ENCODE peak calls at places on chromosomes 2 and 18, in nine cellular contexts. C is T-helper 22 cell; D is activated CD4-positive, CD25-positive, alpha-beta regulatory T cell; M is activated naive CD4-positive, alpha-beta T cell treated with anti-CD3 and anti-CD28 coated beads, Interleukin-2, amount 10 ng/mL, durations not matched to agents 7 days and 5 days; W is caudate nucleus; Z is A549; L is stimulated activated CD4-positive, alpha-beta T cell treated with anti-CD3 and anti-CD28 coated beads, Interleukin-12 subunit alpha, Interleukin-12 subunit beta, amount 100 ng/mL, for 4 hours; I is AG04450; T is T-helper 1 cell. R is an unnamed sample.

GRCh38 chr2:118638453-118638852 is 209.0 kb downstream of the EN1 start:
- DNase-seq in C (no peak), D (no peak), M (no peak), W (no peak), Z (no peak), L (no peak), I (no peak), T (no peak), R (no peak)

GRCh38 chr2:101473581-101473910 is 1.4 kb downstream of the RFX8 start:
- DNase-seq in C (no peak), D (no peak), M (no peak), W (no peak), Z (no peak), L (no peak), I (no peak), T (no peak), R (no peak)

GRCh38 chr2:5991305-5991968 is 299.3 kb downstream of the SOX11 start:
- DNase-seq in C (no peak), D (no peak), M (no peak), W (no peak), Z (no peak), L (no peak), I (no peak), T (no peak), R (no peak)

GRCh38 chr2:150125188-150125587 is 362.3 kb downstream of the RND3 start:
- DNase-seq in C (no peak), D (no peak), M (no peak), W (no peak), Z (no peak), L (no peak), I (no peak), T (no peak), R (no peak)

GRCh38 chr2:161131074-161131680 is 29.1 kb upstream of the TANK start:
- DNase-seq in C (no peak), D (no peak), M (no peak), W (no peak), Z (no peak), L (no peak), I (no peak), T (no peak), R (no peak)

GRCh38 chr2:209636066-209636465 is 135.6 kb upstream of the UNC80 start:
- DNase-seq in C (no peak), D (no peak), M (no peak), W (no peak), Z (no peak), L (no peak), I (no peak), T (no peak), R (no peak)

GRCh38 chr2:63465633-63466032 is 122.6 kb downstream of the WDPCP start:
- DNase-seq in C (no peak), D (no peak), M (no peak), W (no peak), Z (no peak), L (no peak), I (no peak), T (no peak), R (no peak)

GRCh38 chr2:219003267-219003634 is 10.0 kb upstream of the CRYBA2 start:
- DNase-seq in C (no peak), D (no peak), M (no peak), W (no peak), Z (no peak), L (no peak), I (no peak), T (no peak), R (no peak)

GRCh38 chr2:105541189-105542050 is 142.6 kb upstream of the FHL2 start:
- DNase-seq in C (no peak), D (no peak), M (no peak), W (no peak), Z (no peak), L (no peak), I (no peak), T (no peak), R (no peak)

GRCh38 chr2:240462073-240462703 is 26.7 kb downstream of the GPC1 start:
- DNase-seq in C (no peak), D (no peak), M (peak), W (no peak), Z (no peak), L (no peak), I (no peak), T (no peak), R (no peak)

GRCh38 chr2:101706819-101707177 is 9.3 kb downstream of the MAP4K4 start:
- DNase-seq in C (no peak), D (no peak), M (peak), W (no peak), Z (no peak), L (no peak), I (no peak), T (peak), R (no peak)

GRCh38 chr2:28004086-28004485 is 113.6 kb downstream of the BABAM2 start:
- DNase-seq in C (no peak), D (no peak), M (no peak), W (no peak), Z (no peak), L (no peak), I (peak), T (no peak), R (no peak)

GRCh38 chr18:37663446-37663845 is 97.8 kb upstream of the CELF4 start:
- DNase-seq in C (no peak), D (no peak), M (no peak), W (peak), Z (no peak), L (no peak), I (no peak), T (no peak), R (no peak)

GRCh38 chr2:44833123-44834069 is 108.1 kb upstream of the SIX3 start:
- DNase-seq in C (no peak), D (no peak), M (no peak), W (no peak), Z (no peak), L (no peak), I (no peak), T (no peak), R (no peak)

GRCh38 chr2:69786105-69786504 is 43.4 kb upstream of the GMCL1 start:
- DNase-seq in C (no peak), D (no peak), M (no peak), W (no peak), Z (no peak), L (no peak), I (no peak), T (no peak), R (no peak)

GRCh38 chr2:230225486-230225885 is at the start of gene SP140:
- DNase-seq in C (peak), D (peak), M (peak), W (no peak), Z (no peak), L (peak), I (no peak), T (peak), R (peak)

GRCh38 chr18:23645561-23645960 is 17.1 kb downstream of the ANKRD29 start:
- DNase-seq in C (no peak), D (no peak), M (no peak), W (no peak), Z (no peak), L (no peak), I (no peak), T (no peak), R (no peak)

GRCh38 chr18:79480171-79480981 is 84.6 kb downstream of the NFATC1 start:
- DNase-seq in C (no peak), D (no peak), M (peak), W (no peak), Z (no peak), L (no peak), I (no peak), T (no peak), R (no peak)

GRCh38 chr18:27771571-27771970 is 405.4 kb downstream of the CDH2 start:
- DNase-seq in C (no peak), D (no peak), M (no peak), W (no peak), Z (no peak), L (no peak), I (no peak), T (no peak), R (no peak)

GRCh38 chr2:173884403-173884802 is 80.8 kb downstream of the SP3 start:
- DNase-seq in C (no peak), D (no peak), M (peak), W (no peak), Z (no peak), L (peak), I (no peak), T (peak), R (no peak)

GRCh38 chr2:96815326-96816126 is 542 bp upstream of the CNNM3 start:
- DNase-seq in C (no peak), D (no peak), M (no peak), W (no peak), Z (peak), L (peak), I (no peak), T (no peak), R (no peak)

R was measured in effector memory CD4-positive, alpha-beta T cell.